ENCODE peak calls at places on chromosomes 11 and 22, in six cellular contexts. O is GM12878, M is HCT116, I is H1, H is K562, D is HepG2. W is an unnamed sample.

GRCh38 chr11:97015327-97015726 is 625.5 kb downstream of the JRKL start:
- DNase-seq in O (no peak), M (no peak), I (no peak), H (no peak), D (no peak), W (no peak)

GRCh38 chr11:132504501-132505041 is 1027.7 kb downstream of the OPCML start:
- DNase-seq in O (no peak), M (no peak), I (no peak), H (no peak), D (no peak), W (no peak)

GRCh38 chr11:62071408-62071807 is 52.4 kb upstream of the INCENP start:
- DNase-seq in O (no peak), M (no peak), I (no peak), H (no peak), D (no peak), W (no peak)

GRCh38 chr22:36926309-36926708 is 12.9 kb downstream of the CSF2RB start:
- DNase-seq in O (no peak), M (no peak), I (no peak), H (no peak), D (no peak), W (no peak)

GRCh38 chr11:129366737-129367597 is 8.7 kb upstream of the BARX2 start:
- DNase-seq in O (no peak), M (no peak), I (no peak), H (no peak), D (no peak), W (no peak)

GRCh38 chr22:49810363-49811013 is 17.2 kb downstream of the BRD1 start:
- DNase-seq in O (no peak), M (no peak), I (no peak), H (no peak), D (no peak), W (peak; percentile 22)

GRCh38 chr11:131462622-131463021 is 92.2 kb downstream of the NTM start:
- DNase-seq in O (no peak), M (no peak), I (no peak), H (no peak), D (no peak), W (no peak)

GRCh38 chr11:123083623-123084029 is 21.7 kb upstream of the HSPA8 start:
- DNase-seq in O (no peak), M (peak; percentile 85), I (no peak), H (peak; percentile 48), D (peak; percentile 65), W (peak; percentile 96)

GRCh38 chr11:100543386-100543785 is 143.7 kb upstream of the ARHGAP42 start:
- DNase-seq in O (no peak), M (no peak), I (no peak), H (no peak), D (no peak), W (no peak)

GRCh38 chr11:2260491-2261364 is 9.7 kb downstream of the ASCL2 start:
- DNase-seq in O (no peak), M (no peak), I (no peak), H (no peak), D (no peak), W (no peak)

GRCh38 chr11:78216021-78216420 is 27.3 kb downstream of the USP35 start:
- DNase-seq in O (no peak), M (no peak), I (no peak), H (no peak), D (no peak), W (no peak)

GRCh38 chr11:77126861-77127673 is 979 bp upstream of the MYO7A start:
- DNase-seq in O (no peak), M (no peak), I (peak; percentile 89), H (peak; percentile 85), D (no peak), W (peak; percentile 57)

GRCh38 chr11:91960770-91961169 is 263.8 kb upstream of the FAT3 start:
- DNase-seq in O (no peak), M (no peak), I (no peak), H (no peak), D (no peak), W (no peak)

GRCh38 chr11:33002143-33002542 is 13.5 kb upstream of the DEPDC7 start:
- DNase-seq in O (no peak), M (no peak), I (no peak), H (no peak), D (no peak), W (no peak)

GRCh38 chr11:66956689-66957290 is 1.4 kb downstream of the PC start:
- DNase-seq in O (no peak), M (no peak), I (no peak), H (peak; percentile 8), D (peak; percentile 65), W (no peak)

GRCh38 chr22:47630741-47631534 is 868.5 kb downstream of the TBC1D22A start:
- DNase-seq in O (no peak), M (no peak), I (no peak), H (no peak), D (no peak), W (no peak)

GRCh38 chr11:31582697-31583096 is 73.1 kb downstream of the ELP4 start:
- DNase-seq in O (no peak), M (no peak), I (no peak), H (no peak), D (no peak), W (no peak)
- TF ChIP-seq MAX in O (no peak), M (no peak), I (no peak), H (no peak), D (no peak), W (no peak)

GRCh38 chr11:20601221-20601914 is 2.0 kb downstream of the SLC6A5 start:
- DNase-seq in O (no peak), M (no peak), I (peak; percentile 75), H (no peak), D (no peak), W (no peak)
- TF ChIP-seq EZH2 in O (no peak), M (no peak), I (peak; percentile 92), H (no peak), D (no peak), W (peak; percentile 68)

GRCh38 chr11:79235696-79236095 is 205.1 kb downstream of the TENM4 start:
- DNase-seq in O (no peak), M (no peak), I (no peak), H (no peak), D (no peak), W (no peak)

GRCh38 chr11:79232346-79232745 is 208.5 kb downstream of the TENM4 start:
- DNase-seq in O (no peak), M (no peak), I (no peak), H (no peak), D (no peak), W (no peak)

GRCh38 chr11:79237111-79237510 is 203.7 kb downstream of the TENM4 start:
- DNase-seq in O (no peak), M (no peak), I (no peak), H (no peak), D (no peak), W (no peak)

GRCh38 chr11:79237676-79238075 is 203.2 kb downstream of the TENM4 start:
- DNase-seq in O (no peak), M (no peak), I (no peak), H (no peak), D (no peak), W (peak; percentile 36)

GRCh38 chr11:79236541-79236971 is 204.3 kb downstream of the TENM4 start:
- DNase-seq in O (no peak), M (no peak), I (no peak), H (no peak), D (no peak), W (no peak)
- TF ChIP-seq MAX in O (no peak), M (no peak), I (no peak), H (no peak), D (no peak), W (no peak)

DNA sequence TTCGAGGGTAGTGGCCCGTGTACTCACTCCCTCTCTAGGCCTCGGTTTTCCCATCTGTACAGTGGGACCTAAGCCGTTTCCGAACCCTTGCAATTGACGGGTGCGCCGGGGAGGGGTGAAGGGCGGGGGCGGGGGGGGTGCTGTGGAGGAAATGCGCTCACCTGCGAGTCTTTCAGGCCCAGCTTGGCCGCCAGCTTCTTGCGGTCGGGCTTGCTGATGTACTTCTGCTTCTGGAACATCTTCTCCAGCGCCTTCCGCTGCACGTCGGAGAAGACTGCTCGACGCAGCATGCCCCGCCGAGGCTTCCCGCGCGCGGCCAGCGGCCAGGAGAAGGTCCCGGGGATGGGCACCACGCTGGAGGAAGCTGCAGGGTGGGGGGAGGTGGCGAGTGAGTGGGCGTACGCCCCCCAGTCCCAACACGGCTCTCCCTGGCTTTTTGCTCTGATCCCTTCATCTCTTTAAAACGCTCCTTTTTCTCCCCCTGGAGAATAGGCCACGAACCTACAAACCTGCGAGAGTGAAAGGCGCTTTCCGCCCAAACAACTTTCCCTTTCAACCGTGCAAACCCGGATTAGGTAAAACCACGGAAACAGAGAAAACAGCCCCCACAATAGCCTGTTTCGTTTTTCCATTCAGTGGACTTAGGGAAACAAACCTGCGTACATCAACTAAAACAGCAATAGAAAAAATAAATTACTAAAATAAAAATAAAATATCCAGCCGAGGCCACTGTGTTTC is 3.2 kb downstream of the DBX1 start:
- DNase-seq in O (no peak), M (no peak), I (no peak), H (no peak), D (no peak), W (no peak)
- TF ChIP-seq EZH2 in O (no peak), M (no peak), I (peak; percentile 82), H (no peak), D (no peak), W (peak; percentile 90)

GRCh38 chr11:116207781-116208180 is 565.0 kb downstream of the BUD13 start:
- DNase-seq in O (no peak), M (no peak), I (no peak), H (no peak), D (no peak), W (no peak)

GRCh38 chr11:116202922-116203321 is 569.9 kb downstream of the BUD13 start:
- DNase-seq in O (no peak), M (no peak), I (no peak), H (no peak), D (no peak), W (no peak)

GRCh38 chr11:116210663-116211062 is 562.1 kb downstream of the BUD13 start:
- DNase-seq in O (no peak), M (no peak), I (no peak), H (no peak), D (no peak), W (no peak)

GRCh38 chr11:116211166-116211565 is 561.6 kb downstream of the BUD13 start:
- DNase-seq in O (no peak), M (no peak), I (no peak), H (no peak), D (no peak), W (no peak)

GRCh38 chr11:116207349-116207748 is 565.4 kb downstream of the BUD13 start:
- DNase-seq in O (no peak), M (no peak), I (no peak), H (no peak), D (no peak), W (no peak)
- TF ChIP-seq MAX in O (no peak), M (no peak), I (no peak), H (no peak), D (no peak), W (no peak)